ENCODE peak calls at places on chromosomes 6 and 20, in eight cellular contexts. V, L, A, T, M, B, K and W are unnamed samples.
A peak's percentile ranks its signal among the peaks of the same experiment; 100 is the strongest.

GRCh38 chr6:160368670-160369069 is 20.5 kb downstream of the SLC22A3 start:
- DNase-seq in V (no peak), L (no peak), A (peak; percentile 8), T (no peak), M (no peak), B (no peak), K (no peak), W (no peak)

GRCh38 chr6:106379951-106380350 is 19.4 kb downstream of the CRYBG1 start:
- DNase-seq in V (no peak), L (no peak), A (no peak), T (no peak), M (no peak), B (no peak), K (no peak), W (no peak)

GRCh38 chr20:6173481-6173880 is 50.7 kb upstream of the FERMT1 start:
- DNase-seq in V (no peak), L (no peak), A (no peak), T (no peak), M (no peak), B (no peak), K (no peak), W (no peak)

GRCh38 chr20:37220255-37220654 is 40.9 kb upstream of the MROH8 start:
- DNase-seq in V (no peak), L (no peak), A (no peak), T (no peak), M (no peak), B (no peak), K (no peak), W (no peak)

GRCh38 chr20:63360850-63361497 is at the start of gene CHRNA4:
- DNase-seq in V (no peak), L (no peak), A (no peak), T (peak; percentile 72), M (no peak), B (no peak), K (peak; percentile 40), W (no peak)

GRCh38 chr6:105677671-105678475 is 275.0 kb upstream of the PREP start:
- DNase-seq in V (no peak), L (peak; percentile 23), A (no peak), T (no peak), M (no peak), B (no peak), K (no peak), W (no peak)

GRCh38 chr6:29521006-29521680 is 33.4 kb upstream of the MAS1L start:
- DNase-seq in V (no peak), L (no peak), A (peak; percentile 77), T (peak; percentile 14), M (no peak), B (no peak), K (no peak), W (no peak)

GRCh38 chr6:6881438-6882267 is 226.1 kb upstream of the RREB1 start:
- DNase-seq in V (no peak), L (no peak), A (no peak), T (peak; percentile 73), M (no peak), B (no peak), K (no peak), W (no peak)

GRCh38 chr6:13273931-13274706 is 54.2 kb downstream of the TBC1D7 start:
- DNase-seq in V (peak; percentile 56), L (no peak), A (no peak), T (no peak), M (no peak), B (no peak), K (peak; percentile 68), W (no peak)

GRCh38 chr6:82488403-82488802 is 124.8 kb downstream of the TPBG start:
- DNase-seq in V (no peak), L (no peak), A (no peak), T (no peak), M (no peak), B (no peak), K (no peak), W (no peak)

GRCh38 chr6:81265106-81265505 is 487.4 kb downstream of the TENT5A start:
- DNase-seq in V (no peak), L (peak; percentile 19), A (no peak), T (no peak), M (no peak), B (peak; percentile 71), K (no peak), W (no peak)

GRCh38 chr20:49676581-49677291 is 36.9 kb downstream of the B4GALT5 start:
- DNase-seq in V (no peak), L (peak; percentile 71), A (no peak), T (no peak), M (no peak), B (no peak), K (no peak), W (no peak)

GRCh38 chr6:111566873-111567517 is 38.7 kb downstream of the TRAF3IP2 start:
- DNase-seq in V (no peak), L (no peak), A (no peak), T (no peak), M (no peak), B (no peak), K (no peak), W (peak; percentile 67)

GRCh38 chr6:159168536-159169192 is 536 bp upstream of the FNDC1 start:
- DNase-seq in V (no peak), L (peak; percentile 5), A (no peak), T (peak; percentile 92), M (peak; percentile 41), B (no peak), K (peak; percentile 60), W (peak; percentile 40)

GRCh38 chr6:159169557-159170332 is 545 bp downstream of the FNDC1 start:
- DNase-seq in V (no peak), L (peak; percentile 14), A (no peak), T (peak; percentile 88), M (peak; percentile 37), B (no peak), K (peak; percentile 58), W (peak; percentile 11)

GRCh38 chr6:159170333-159170672 is 1.1 kb downstream of the FNDC1 start:
- DNase-seq in V (no peak), L (no peak), A (no peak), T (no peak), M (no peak), B (no peak), K (no peak), W (no peak)

GRCh38 chr6:159170999-159171712 is 2.0 kb downstream of the FNDC1 start:
- DNase-seq in V (no peak), L (peak; percentile 75), A (no peak), T (no peak), M (no peak), B (no peak), K (no peak), W (no peak)

GRCh38 chr6:159169193-159169555 is at the start of gene FNDC1:
- DNase-seq in V (no peak), L (no peak), A (no peak), T (peak; percentile 86), M (peak; percentile 54), B (no peak), K (peak; percentile 74), W (peak; percentile 71)
- TF ChIP-seq CTCF in V (no peak), L (peak; percentile 44), A (peak; percentile 45), T (peak; percentile 52), M (no peak), B (no peak), K (no peak), W (peak; percentile 9)

DNA sequence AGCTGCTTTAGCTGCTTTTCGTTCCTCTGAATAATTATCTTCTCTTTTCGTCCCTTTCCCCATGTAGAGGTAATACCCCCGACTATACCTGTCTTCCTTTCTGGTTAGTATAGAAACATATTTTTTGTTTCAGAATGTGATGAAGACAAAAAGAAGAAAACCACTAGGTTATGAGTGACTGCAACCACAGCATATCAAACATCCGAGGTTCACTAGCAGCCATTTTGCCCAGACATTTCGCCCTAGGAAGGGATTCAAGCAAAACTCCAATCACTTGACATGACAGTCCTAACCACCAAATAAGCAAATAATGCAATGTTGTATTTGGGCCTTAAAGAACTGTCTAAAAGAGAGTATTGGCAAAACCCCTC is 9.4 kb downstream of the SNX5 start:
- DNase-seq in V (no peak), L (no peak), A (no peak), T (no peak), M (no peak), B (no peak), K (no peak), W (no peak)
- H3K4me1 ChIP-seq in V (peaks cover 39% of the 10 kb centered on the region), L (peaks cover 26% of the 10 kb centered on the region), A (peaks cover 92% of the 10 kb centered on the region), T (peaks cover 29% of the 10 kb centered on the region), M (peaks cover 73% of the 10 kb centered on the region), B (peaks cover 69% of the 10 kb centered on the region), K (peaks cover 59% of the 10 kb centered on the region), W (peaks cover 35% of the 10 kb centered on the region)

GRCh38 chr6:139472341-139473038 is 98.0 kb upstream of the CITED2 start:
- DNase-seq in V (no peak), L (peak; percentile 44), A (no peak), T (no peak), M (no peak), B (no peak), K (no peak), W (no peak)

GRCh38 chr6:139475231-139475630 is 100.8 kb upstream of the CITED2 start:
- DNase-seq in V (no peak), L (no peak), A (no peak), T (no peak), M (no peak), B (no peak), K (no peak), W (no peak)

GRCh38 chr6:139473239-139473701 is 98.8 kb upstream of the CITED2 start:
- DNase-seq in V (peak; percentile 61), L (no peak), A (no peak), T (peak; percentile 68), M (no peak), B (no peak), K (no peak), W (no peak)

GRCh38 chr6:139473731-139474130 is 99.3 kb upstream of the CITED2 start:
- DNase-seq in V (no peak), L (no peak), A (no peak), T (no peak), M (no peak), B (no peak), K (no peak), W (no peak)

DNA sequence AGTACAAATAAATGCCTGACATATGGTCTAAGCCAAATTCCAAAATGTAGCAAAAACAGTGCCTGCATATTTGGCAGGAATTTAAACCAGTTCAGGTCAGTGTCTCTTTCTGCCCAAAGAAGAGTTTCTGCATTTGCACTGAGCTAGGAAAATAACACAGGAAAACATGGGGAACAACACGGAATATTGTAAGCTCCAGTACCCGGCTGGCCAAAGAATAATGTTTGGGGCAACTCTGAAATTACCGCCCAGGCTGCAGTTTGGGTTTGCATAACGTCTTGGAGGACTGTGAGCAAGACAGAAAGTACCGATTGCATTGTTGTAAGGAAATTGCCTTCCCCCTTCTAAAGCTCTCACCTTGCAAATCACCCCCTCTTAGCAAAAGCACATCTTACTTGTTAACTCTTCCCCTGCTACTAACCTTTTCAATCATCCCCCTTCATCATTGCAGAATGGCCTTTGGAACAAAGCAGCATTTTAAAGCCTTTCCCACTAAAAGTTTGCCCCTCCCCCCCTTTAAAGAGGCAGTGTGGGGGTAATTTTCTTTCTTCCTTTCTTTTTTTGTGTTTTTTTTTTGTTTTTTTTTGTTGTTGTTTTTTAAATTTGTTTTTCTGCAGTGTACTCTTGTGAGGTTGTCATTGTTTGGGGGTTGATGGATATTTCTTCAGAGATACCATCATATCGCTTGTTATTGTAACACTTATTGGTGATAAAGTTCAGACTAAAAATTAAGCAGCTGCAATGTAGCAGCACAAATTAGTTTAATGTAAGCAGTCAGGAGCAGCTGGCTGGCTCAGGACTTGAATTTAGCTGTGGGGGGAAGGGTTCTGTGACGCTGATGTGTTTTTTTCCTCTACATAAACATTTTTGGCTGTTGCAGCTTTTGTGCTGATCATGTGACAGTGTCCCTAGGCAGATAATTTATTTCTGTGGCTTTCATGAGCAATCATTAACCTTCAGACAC is 100.0 kb upstream of the CITED2 start:
- DNase-seq in V (peak; percentile 33), L (peak; percentile 66), A (no peak), T (peak; percentile 59), M (no peak), B (no peak), K (no peak), W (peak; percentile 41)
- H3K4me3 ChIP-seq in V (peak overlapping the region; percentile 5), L (no peak overlapping the region), A (peak overlapping the region; percentile 31), T (peak overlapping the region; percentile 65), M (no peak overlapping the region), B (no peak overlapping the region), K (peak overlapping the region; percentile 9), W (no peak overlapping the region)

GRCh38 chr6:163579111-163579879 is 164.8 kb downstream of the QKI start:
- DNase-seq in V (no peak), L (no peak), A (no peak), T (peak; percentile 71), M (no peak), B (no peak), K (no peak), W (no peak)
- TF ChIP-seq CTCF in V (no peak), L (no peak), A (no peak), T (no peak), M (no peak), B (no peak), K (no peak), W (no peak)